ENCODE peak calls at places on chromosomes 6 and 20, in six cellular contexts. D is retinal pigment epithelial cell; N is lower lobe of right lung; R is naive thymus-derived CD8-positive, alpha-beta T cell; V is H9; U is endothelial cell. X is an unnamed sample.

GRCh38 chr20:57480444-57481152 is 44.3 kb downstream of the CTCFL start:
- DNase-seq in N (no peak), R (peak; percentile 23), D (no peak), V (no peak), U (no peak), X (no peak)

GRCh38 chr6:13766201-13766634 is 48.1 kb downstream of the MCUR1 start:
- DNase-seq in U (no peak), R (no peak), D (peak; percentile 74), V (no peak), N (no peak), X (no peak)

GRCh38 chr20:23142162-23143050 is 56.3 kb upstream of the CD93 start:
- DNase-seq in D (no peak), U (no peak), R (no peak), V (no peak), N (peak; percentile 45), X (no peak)

GRCh38 chr6:26330835-26331808 is 33.9 kb upstream of the BTN3A2 start:
- DNase-seq in D (no peak), U (no peak), N (no peak), V (peak; percentile 66), R (peak; percentile 56), X (no peak)

GRCh38 chr6:31179042-31179386 is 8.5 kb upstream of the POU5F1 start:
- DNase-seq in R (no peak), N (no peak), U (no peak), D (no peak), V (no peak), X (no peak)

GRCh38 chr6:119881416-119881815 is 531.9 kb upstream of the MAN1A1 start:
- DNase-seq in V (no peak), U (no peak), R (no peak), N (no peak), D (no peak), X (no peak)

GRCh38 chr6:157996201-157996712 is 14.6 kb downstream of the SYNJ2 start:
- DNase-seq in U (no peak), R (no peak), N (no peak), D (no peak), V (no peak), X (no peak)

GRCh38 chr20:57993738-57994431 is 234.6 kb downstream of the ANKRD60 start:
- DNase-seq in N (no peak), R (no peak), V (no peak), D (no peak), U (no peak), X (no peak)

GRCh38 chr20:39829713-39830112 is 859.3 kb downstream of the MAFB start:
- DNase-seq in U (no peak), N (no peak), D (no peak), R (no peak), V (no peak), X (no peak)

GRCh38 chr6:42993445-42993844 is 9.1 kb downstream of the PPP2R5D start:
- DNase-seq in D (no peak), V (no peak), U (no peak), N (no peak), R (no peak), X (no peak)

GRCh38 chr6:132798820-132799538 is 542 bp upstream of the SLC18B1 start:
- DNase-seq in U (peak; percentile 72), N (peak; percentile 80), R (peak; percentile 72), V (peak; percentile 77), D (no peak), X (no peak)

GRCh38 chr6:36216559-36216958 is 20.0 kb downstream of the BRPF3 start:
- DNase-seq in V (no peak), N (no peak), D (peak; percentile 12), R (no peak), U (no peak), X (no peak)

GRCh38 chr6:26270903-26271639 is 93.9 kb upstream of the BTN3A2 start:
- DNase-seq in U (peak; percentile 65), N (peak; percentile 52), V (peak; percentile 86), R (peak; percentile 90), D (peak; percentile 76), X (no peak)

GRCh38 chr6:150813319-150813992 is 52.0 kb upstream of the MTHFD1L start:
- DNase-seq in N (no peak), V (no peak), U (no peak), R (no peak), D (no peak), X (no peak)

GRCh38 chr20:14890713-14891112 is 553.3 kb upstream of the FLRT3 start:
- DNase-seq in N (no peak), V (no peak), D (no peak), R (no peak), U (no peak), X (no peak)

GRCh38 chr6:28589234-28589951 is 63.7 kb downstream of the GPX5 start:
- DNase-seq in N (no peak), D (peak; percentile 79), U (peak; percentile 75), V (peak; percentile 93), R (peak; percentile 31), X (no peak)

GRCh38 chr20:45097485-45098095 is 3.3 kb downstream of the KCNS1 start:
- DNase-seq in N (peak; percentile 72), U (peak; percentile 25), D (no peak), R (no peak), V (peak; percentile 50), X (no peak)

GRCh38 chr6:16108996-16109658 is 19.8 kb upstream of the MYLIP start:
- DNase-seq in R (no peak), D (peak; percentile 84), N (peak; percentile 47), V (no peak), U (no peak), X (no peak)

GRCh38 chr6:37222125-37222967 is 35.2 kb upstream of the TBC1D22B start:
- DNase-seq in V (peak; percentile 98), U (peak; percentile 79), D (peak; percentile 77), N (peak; percentile 91), R (peak; percentile 78), X (peak; percentile 58)

GRCh38 chr6:167499161-167499660 is 174.3 kb downstream of the TTLL2 start:
- DNase-seq in U (no peak), V (no peak), N (no peak), R (no peak), D (no peak), X (no peak)

GRCh38 chr6:34680802-34681515 is 15.6 kb downstream of the ILRUN start:
- DNase-seq in U (no peak), R (no peak), D (no peak), V (no peak), N (no peak), X (no peak)

GRCh38 chr20:8764289-8764962 is 304.5 kb upstream of the PLCB4 start:
- DNase-seq in N (no peak), D (peak; percentile 96), V (no peak), U (no peak), R (no peak), X (no peak)

GRCh38 chr20:23476015-23476754 is 14.7 kb upstream of the CST8 start:
- DNase-seq in N (no peak), R (no peak), V (no peak), D (no peak), U (no peak), X (no peak)

X was measured in D721Med.